ENCODE peak calls at places on chromosome 2, in seven cellular contexts. T is activated CD4-positive, alpha-beta T cell treated with anti-CD3 and anti-CD28 coated beads, Interleukin-2, amount 50 U/mL, for 1 hour; A is NCI-H748 treated with DMSO at 0.1 percent for 48 hours; O is myocyte; I is K562; L is OCI-M1; N is cardiac fibroblast. Y is an unnamed sample.

GRCh38 chr2:47784349-47784851 is 1.5 kb downstream of the MSH6 start:
- DNase-seq in T (no peak), A (no peak), O (no peak), I (no peak), L (no peak), N (peak; percentile 40), Y (no peak)

GRCh38 chr2:113965644-113966043 is 75.8 kb downstream of the ACTR3 start:
- DNase-seq in T (peak; percentile 13), A (peak; percentile 28), O (peak; percentile 39), I (peak; percentile 35), L (peak; percentile 54), N (peak; percentile 63), Y (no peak)

GRCh38 chr2:199901942-199902341 is 9.2 kb upstream of the C2orf69 start:
- DNase-seq in T (no peak), A (no peak), O (no peak), I (no peak), L (no peak), N (no peak), Y (no peak)

GRCh38 chr2:47357475-47357874 is 45.5 kb upstream of the MSH2 start:
- DNase-seq in T (no peak), A (no peak), O (peak; percentile 37), I (peak; percentile 43), L (no peak), N (peak; percentile 77), Y (no peak)

GRCh38 chr2:59584958-59585357 is 968.5 kb downstream of the BCL11A start:
- DNase-seq in T (no peak), A (no peak), O (no peak), I (peak; percentile 3), L (peak; percentile 60), N (no peak), Y (no peak)

GRCh38 chr2:81206216-81206615 is 901.7 kb upstream of the LRRTM1 start:
- DNase-seq in T (no peak), A (no peak), O (no peak), I (no peak), L (no peak), N (no peak), Y (no peak)

GRCh38 chr2:136010126-136010525 is 24.7 kb upstream of the DARS1 start:
- DNase-seq in T (no peak), A (no peak), O (no peak), I (no peak), L (no peak), N (peak; percentile 39), Y (no peak)

GRCh38 chr2:219570924-219571310 is 422 bp downstream of the OBSL1 start:
- DNase-seq in T (no peak), A (no peak), O (peak; percentile 43), I (no peak), L (no peak), N (peak; percentile 31), Y (no peak)

GRCh38 chr2:166321076-166321475 is 54.7 kb downstream of the SCN9A start:
- DNase-seq in T (no peak), A (no peak), O (no peak), I (no peak), L (no peak), N (no peak), Y (no peak)

GRCh38 chr2:17539596-17539992 is 902 bp upstream of the VSNL1 start:
- DNase-seq in T (no peak), A (no peak), O (peak; percentile 35), I (no peak), L (no peak), N (no peak), Y (no peak)

GRCh38 chr2:239196474-239197021 is 204.3 kb downstream of the HDAC4 start:
- DNase-seq in T (no peak), A (no peak), O (no peak), I (no peak), L (no peak), N (no peak), Y (no peak)

GRCh38 chr2:18290386-18290785 is 270.1 kb downstream of the RDH14 start:
- DNase-seq in T (no peak), A (no peak), O (no peak), I (no peak), L (no peak), N (no peak), Y (no peak)

GRCh38 chr2:165469417-165469816 is at the start of gene CSRNP3:
- DNase-seq in T (no peak), A (peak; percentile 97), O (peak; percentile 88), I (no peak), L (peak; percentile 23), N (peak; percentile 87), Y (no peak)

GRCh38 chr2:49914281-49914680 is 760.0 kb upstream of the FSHR start:
- DNase-seq in T (no peak), A (no peak), O (no peak), I (no peak), L (no peak), N (peak; percentile 1), Y (no peak)

GRCh38 chr2:42569116-42569711 is 782 bp downstream of the MTA3 start:
- DNase-seq in T (no peak), A (peak; percentile 20), O (peak; percentile 40), I (peak; percentile 57), L (peak; percentile 35), N (peak; percentile 30), Y (no peak)

GRCh38 chr2:855177-855576 is 95.5 kb upstream of the SNTG2 start:
- DNase-seq in T (no peak), A (no peak), O (no peak), I (no peak), L (no peak), N (no peak), Y (no peak)

GRCh38 chr2:23429036-23429435 is 44.1 kb downstream of the KLHL29 start:
- DNase-seq in T (no peak), A (no peak), O (no peak), I (no peak), L (no peak), N (no peak), Y (no peak)

GRCh38 chr2:31233741-31234689 is at the start of gene EHD3:
- DNase-seq in T (peak; percentile 61), A (peak; percentile 67), O (peak; percentile 93), I (peak; percentile 67), L (peak; percentile 90), N (peak; percentile 89), Y (no peak)